ENCODE peak calls at places on chromosomes 16 and 17, in four cellular contexts. S, T, U and N are unnamed samples.

GRCh38 chr17:22217135-22217534 is 524.8 kb downstream of the KCNJ18 start:
- DNase-seq in S (no peak), T (no peak), U (no peak), N (no peak)

GRCh38 chr16:14491831-14492529 is 138.1 kb downstream of the PARN start:
- DNase-seq in S (no peak), T (no peak), U (no peak), N (no peak)

GRCh38 chr17:142102-142661 is 4.8 kb downstream of the SCGB1C2 start:
- DNase-seq in S (peak; percentile 37), T (peak; percentile 23), U (peak; percentile 63), N (peak; percentile 34)

GRCh38 chr17:8234361-8235270 is 13.2 kb downstream of the CTC1 start:
- DNase-seq in S (no peak), T (no peak), U (no peak), N (no peak)

GRCh38 chr16:68643847-68644246 is 1.3 kb upstream of the CDH3 start:
- DNase-seq in S (no peak), T (no peak), U (no peak), N (no peak)

GRCh38 chr16:66551362-66551761 is 1.0 kb upstream of the CKLF start:
- DNase-seq in S (no peak), T (no peak), U (peak; percentile 56), N (peak; percentile 34)

GRCh38 chr17:11986179-11986938 is 10.9 kb downstream of the ZNF18 start:
- DNase-seq in S (no peak), T (no peak), U (peak; percentile 63), N (no peak)

GRCh38 chr17:75625813-75626486 is 7.3 kb upstream of the SMIM5 start:
- DNase-seq in S (no peak), T (no peak), U (peak; percentile 58), N (peak; percentile 40)

GRCh38 chr17:59853168-59853918 is 39.4 kb downstream of the TUBD1 start:
- DNase-seq in S (peak; percentile 34), T (no peak), U (no peak), N (peak; percentile 71)

GRCh38 chr16:66250686-66251405 is 115.6 kb upstream of the CDH5 start:
- DNase-seq in S (peak; percentile 61), T (peak; percentile 83), U (peak; percentile 96), N (peak; percentile 90)

GRCh38 chr16:66741131-66741900 is 10.1 kb downstream of the DYNC1LI2 start:
- DNase-seq in S (peak; percentile 91), T (peak; percentile 94), U (peak; percentile 95), N (peak; percentile 96)

GRCh38 chr17:78645421-78646295 is 68.5 kb upstream of the DNAH17 start:
- DNase-seq in S (peak; percentile 78), T (peak; percentile 32), U (peak; percentile 92), N (no peak)

GRCh38 chr17:42179911-42180410 is 981 bp downstream of the KCNH4 start:
- DNase-seq in S (no peak), T (no peak), U (peak; percentile 70), N (peak; percentile 69)

GRCh38 chr17:63987616-63988478 is 10.3 kb upstream of the PRR29 start:
- DNase-seq in S (no peak), T (no peak), U (no peak), N (no peak)

GRCh38 chr16:80691111-80691761 is 113.2 kb downstream of the CDYL2 start:
- DNase-seq in S (no peak), T (no peak), U (no peak), N (no peak)

GRCh38 chr17:9056566-9056965 is 35.3 kb downstream of the NTN1 start:
- DNase-seq in S (no peak), T (no peak), U (peak; percentile 54), N (no peak)

GRCh38 chr17:64216030-64216384 is 47.1 kb downstream of the TEX2 start:
- DNase-seq in S (no peak), T (no peak), U (no peak), N (peak; percentile 69)

GRCh38 chr17:81083125-81083765 is 48.3 kb downstream of the BAIAP2 start:
- DNase-seq in S (peak; percentile 79), T (peak; percentile 43), U (peak; percentile 85), N (no peak)

GRCh38 chr16:24511174-24511573 is 28.2 kb upstream of the RBBP6 start:
- DNase-seq in S (no peak), T (no peak), U (no peak), N (no peak)

GRCh38 chr16:22195695-22196558 is 10.2 kb upstream of the EEF2K start:
- DNase-seq in S (peak; percentile 90), T (peak; percentile 95), U (peak; percentile 94), N (peak; percentile 92)

GRCh38 chr16:14559809-14560227 is 70.2 kb downstream of the PARN start:
- DNase-seq in S (peak; percentile 67), T (no peak), U (peak; percentile 70), N (no peak)

DNA sequence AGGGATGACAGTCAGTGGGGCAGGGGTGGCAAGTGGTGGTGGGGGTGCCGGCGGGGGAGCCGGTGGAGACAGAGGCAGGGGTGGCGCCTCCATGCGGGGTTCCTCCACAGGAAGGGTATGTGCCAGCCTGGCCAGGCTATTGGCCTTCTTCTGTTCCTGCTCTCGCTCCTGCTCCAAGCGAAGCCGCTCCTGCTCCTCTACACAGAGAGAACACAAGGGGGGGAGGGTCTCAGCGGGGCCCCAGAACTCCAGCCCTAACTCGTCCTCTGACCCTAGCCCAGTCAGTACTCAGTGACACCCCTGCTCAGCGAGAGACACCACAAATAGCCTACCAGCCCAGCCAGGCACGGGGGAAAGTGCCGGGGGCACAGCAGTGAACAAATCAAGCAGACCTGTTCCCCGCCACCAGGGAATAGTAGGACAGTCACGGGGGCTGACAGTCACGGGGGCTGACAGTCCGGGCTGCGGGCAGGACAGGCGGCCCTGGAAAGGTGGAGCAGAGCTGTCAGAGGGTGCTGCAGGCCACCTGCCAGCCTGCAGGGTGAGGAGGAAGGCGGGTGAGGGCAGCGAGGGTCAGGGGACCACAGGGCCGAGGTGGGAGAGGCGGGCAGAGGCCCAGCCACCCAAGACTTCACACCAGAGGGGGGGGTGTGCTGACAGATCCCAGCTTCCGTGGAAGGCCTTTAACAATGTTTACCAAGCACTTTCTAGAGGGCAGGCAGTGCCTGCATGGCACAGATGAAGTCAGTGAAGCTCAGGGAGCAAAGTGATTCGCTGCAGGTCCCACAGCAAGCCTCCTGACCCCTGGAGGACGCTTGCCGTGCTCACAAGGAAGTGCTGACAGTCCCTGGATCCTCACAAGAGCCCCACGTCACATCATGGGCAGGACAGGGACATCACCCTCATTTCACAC is 5.3 kb downstream of the MNT start:
- DNase-seq in S (peak; percentile 63), T (no peak), U (peak; percentile 63), N (no peak)
- H3K4me1 ChIP-seq in S (peaks cover 46% of the 10 kb centered on the region), T (peaks cover 62% of the 10 kb centered on the region), U (peaks cover 21% of the 10 kb centered on the region), N (peaks cover 64% of the 10 kb centered on the region)

DNA sequence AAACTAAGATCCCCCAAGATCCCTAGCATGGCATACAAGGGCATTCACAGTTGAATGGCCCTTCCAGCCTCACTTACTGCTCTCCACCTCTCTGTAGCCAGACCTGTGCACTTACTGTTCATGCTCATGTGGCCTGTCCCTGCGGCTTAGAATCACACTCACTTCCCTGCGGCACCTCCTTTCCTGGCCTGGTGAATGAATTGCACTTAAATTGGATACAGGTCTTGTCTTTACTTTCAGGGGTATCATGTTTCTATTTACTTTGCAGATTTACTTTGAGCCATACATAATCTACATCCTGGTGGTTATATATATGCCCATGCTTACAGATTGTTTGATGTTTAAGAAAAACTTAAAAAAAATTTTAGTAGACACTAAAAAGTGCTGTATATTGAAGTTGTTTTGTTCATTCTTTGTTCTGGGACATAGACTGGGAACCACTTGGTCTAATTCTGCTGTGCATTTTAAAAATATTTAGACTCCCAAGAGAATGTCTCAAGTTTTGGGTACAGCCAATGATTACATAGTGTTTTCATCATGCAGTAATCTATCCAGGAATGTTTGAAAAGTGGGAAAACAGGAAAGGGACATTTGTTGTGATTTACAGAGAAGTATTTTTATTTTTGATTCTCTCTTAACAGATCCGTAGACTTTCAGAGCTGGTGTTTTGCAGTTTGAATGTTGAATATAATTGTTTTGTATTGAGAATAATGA is 63.9 kb downstream of the NUP88 start:
- DNase-seq in S (no peak), T (no peak), U (no peak), N (peak; percentile 70)
- H3K4me1 ChIP-seq in S (no peaks in the 10 kb centered on the region), T (no peaks in the 10 kb centered on the region), U (peaks cover 1% of the 10 kb centered on the region), N (peaks cover 28% of the 10 kb centered on the region)

DNA sequence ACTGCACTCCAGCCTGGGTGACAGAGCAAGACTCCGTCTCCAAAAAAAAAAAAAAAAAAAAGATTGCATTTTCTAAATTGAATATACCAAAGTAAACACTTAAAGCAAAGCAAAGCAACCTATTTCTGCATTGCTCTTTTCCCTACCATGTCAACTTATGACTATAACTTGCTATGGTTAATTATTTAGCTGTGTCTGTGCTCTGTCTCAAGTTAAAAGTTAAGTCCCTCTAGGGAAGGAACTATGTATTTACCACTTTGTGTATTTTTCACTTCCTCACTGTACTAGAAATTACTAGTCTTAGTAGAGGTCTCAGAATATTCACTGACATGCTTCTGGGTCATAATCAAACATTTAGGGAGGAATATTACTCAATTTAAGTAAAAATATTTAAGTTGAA is 711.7 kb upstream of the SOX9 start:
- DNase-seq in S (no peak), T (no peak), U (no peak), N (no peak)
- H3K4me1 ChIP-seq in S (no peaks in the 10 kb centered on the region), T (no peaks in the 10 kb centered on the region), U (no peaks in the 10 kb centered on the region), N (peaks cover 16% of the 10 kb centered on the region)

GRCh38 chr16:70432304-70432799 is 6.5 kb downstream of the ST3GAL2 start:
- DNase-seq in S (no peak), T (no peak), U (no peak), N (no peak)

GRCh38 chr16:70428178-70428998 is 10.5 kb downstream of the ST3GAL2 start:
- DNase-seq in S (peak; percentile 92), T (peak; percentile 90), U (peak; percentile 98), N (peak; percentile 89)

GRCh38 chr16:70427786-70428177 is 11.1 kb downstream of the ST3GAL2 start:
- DNase-seq in S (no peak), T (no peak), U (no peak), N (no peak)

GRCh38 chr16:70430667-70431536 is 8.0 kb downstream of the ST3GAL2 start:
- DNase-seq in S (no peak), T (no peak), U (no peak), N (no peak)

DNA sequence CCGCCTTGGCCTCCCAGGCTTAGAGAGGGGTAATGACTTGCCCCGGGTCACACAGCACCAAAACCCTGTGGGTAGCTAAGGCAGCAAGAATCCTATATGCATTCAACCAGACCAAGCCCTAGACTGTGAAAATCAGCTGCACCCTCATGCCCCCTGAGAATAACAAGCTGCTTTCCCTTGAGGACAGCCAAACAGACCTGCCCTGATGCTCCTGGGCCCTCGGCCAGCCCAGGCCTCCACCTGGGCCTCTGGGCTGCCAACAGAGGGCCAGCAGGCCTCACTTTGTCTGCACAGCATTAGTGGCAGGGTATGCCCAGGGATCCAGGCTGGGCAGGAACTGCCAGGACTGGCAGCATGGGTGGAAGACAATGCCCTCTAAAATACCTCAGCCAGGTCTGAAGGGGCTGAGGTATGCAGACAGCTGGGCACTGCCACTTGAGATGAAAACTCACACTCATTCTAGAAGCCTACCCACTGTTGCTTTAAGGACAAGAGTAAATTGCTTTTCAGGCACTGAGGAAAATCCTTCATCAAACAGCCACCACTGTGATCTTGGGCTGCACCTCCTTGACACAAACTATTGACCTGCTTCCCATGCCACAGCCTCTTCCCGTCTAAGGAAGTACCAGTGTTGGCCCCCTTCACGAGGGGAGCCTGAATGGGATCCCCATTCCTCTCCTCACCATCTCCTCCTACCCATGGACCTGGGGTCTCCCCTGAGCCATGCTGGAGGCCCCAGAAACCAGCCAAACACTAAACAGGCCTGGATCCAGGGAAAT is 8.8 kb downstream of the ST3GAL2 start:
- DNase-seq in S (no peak), T (no peak), U (no peak), N (no peak)
- H3K4me1 ChIP-seq in S (peaks cover 51% of the 10 kb centered on the region), T (peaks cover 49% of the 10 kb centered on the region), U (peaks cover 47% of the 10 kb centered on the region), N (peaks cover 48% of the 10 kb centered on the region)

DNA sequence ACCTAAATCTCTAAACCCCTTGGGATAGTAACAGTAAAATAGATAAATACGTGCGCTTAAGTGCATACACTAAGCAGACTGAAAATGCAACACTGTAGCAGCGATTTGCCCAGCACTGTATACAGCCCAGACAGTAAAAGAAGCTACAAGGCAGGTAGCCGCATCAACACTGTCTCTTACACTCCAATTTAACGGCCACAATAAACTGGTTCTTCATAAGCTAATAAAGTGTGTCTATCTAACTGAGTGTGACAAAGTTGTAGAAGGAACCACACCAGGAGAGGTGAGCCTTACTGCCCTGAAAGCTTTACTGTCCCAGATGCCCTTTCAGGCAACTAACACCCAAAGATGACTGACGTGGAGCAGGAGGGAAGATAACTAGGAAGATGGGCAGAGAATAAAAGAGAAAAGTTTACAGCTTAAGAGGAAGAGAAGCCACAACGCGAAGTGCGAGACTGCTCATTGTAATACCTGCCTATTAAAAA is 847 bp downstream of the ZDHHC7 start:
- DNase-seq in S (no peak), T (no peak), U (no peak), N (no peak)
- H3K4me1 ChIP-seq in S (peaks cover 16% of the 10 kb centered on the region), T (peaks cover 20% of the 10 kb centered on the region), U (peaks cover 5% of the 10 kb centered on the region), N (peaks cover 29% of the 10 kb centered on the region)